ENCODE peak calls at places on chromosomes 13 and 19, in ten cellular contexts. One of them, this sample, is unnamed.

GRCh38 chr13:99354371-99354951 is 47.3 kb upstream of the GPR183 start:
- DNase-seq in CD8-positive, alpha-beta T cell: no peak
- DNase-seq in IMR-90: no peak
- DNase-seq in astrocyte of the cerebellum: no peak
- DNase-seq in CD4-positive, alpha-beta T cell: no peak
- DNase-seq in neural progenitor cell: no peak
- DNase-seq in gastrocnemius medialis: no peak
- DNase-seq in GM12865: peak; percentile 79
- DNase-seq in uterus: no peak
- DNase-seq in AG10803: peak; percentile 21
- DNase-seq in this sample: no peak

GRCh38 chr13:36919833-36920611 is at the start of gene SMAD9:
- DNase-seq in AG10803: peak; percentile 69
- DNase-seq in CD8-positive, alpha-beta T cell: peak; percentile 22
- DNase-seq in neural progenitor cell: peak; percentile 91
- DNase-seq in CD4-positive, alpha-beta T cell: no peak
- DNase-seq in uterus: peak; percentile 78
- DNase-seq in IMR-90: peak; percentile 67
- DNase-seq in GM12865: peak; percentile 59
- DNase-seq in gastrocnemius medialis: peak; percentile 11
- DNase-seq in astrocyte of the cerebellum: peak; percentile 26
- DNase-seq in this sample: peak; percentile 71

GRCh38 chr13:110485604-110486003 is 75.9 kb downstream of the RAB20 start:
- DNase-seq in IMR-90: no peak
- DNase-seq in GM12865: no peak
- DNase-seq in uterus: no peak
- DNase-seq in AG10803: no peak
- DNase-seq in neural progenitor cell: peak; percentile 83
- DNase-seq in gastrocnemius medialis: no peak
- DNase-seq in astrocyte of the cerebellum: peak; percentile 27
- DNase-seq in CD4-positive, alpha-beta T cell: no peak
- DNase-seq in CD8-positive, alpha-beta T cell: no peak
- DNase-seq in this sample: no peak

GRCh38 chr13:27044837-27045570 is 126.6 kb downstream of the USP12 start:
- DNase-seq in astrocyte of the cerebellum: no peak
- DNase-seq in uterus: no peak
- DNase-seq in GM12865: peak; percentile 66
- DNase-seq in CD4-positive, alpha-beta T cell: no peak
- DNase-seq in gastrocnemius medialis: no peak
- DNase-seq in neural progenitor cell: no peak
- DNase-seq in AG10803: no peak
- DNase-seq in CD8-positive, alpha-beta T cell: peak; percentile 33
- DNase-seq in IMR-90: no peak
- DNase-seq in this sample: peak; percentile 41

GRCh38 chr19:42200116-42200740 is 17.2 kb downstream of the DEDD2 start:
- DNase-seq in GM12865: no peak
- DNase-seq in uterus: no peak
- DNase-seq in astrocyte of the cerebellum: no peak
- DNase-seq in gastrocnemius medialis: no peak
- DNase-seq in IMR-90: no peak
- DNase-seq in AG10803: no peak
- DNase-seq in CD8-positive, alpha-beta T cell: no peak
- DNase-seq in CD4-positive, alpha-beta T cell: no peak
- DNase-seq in neural progenitor cell: no peak
- DNase-seq in this sample: no peak

GRCh38 chr19:33064778-33065550 is at the start of gene RHPN2:
- DNase-seq in GM12865: peak; percentile 84
- DNase-seq in gastrocnemius medialis: no peak
- DNase-seq in IMR-90: peak; percentile 45
- DNase-seq in astrocyte of the cerebellum: no peak
- DNase-seq in neural progenitor cell: peak; percentile 91
- DNase-seq in AG10803: peak; percentile 62
- DNase-seq in CD8-positive, alpha-beta T cell: peak; percentile 32
- DNase-seq in uterus: peak; percentile 63
- DNase-seq in CD4-positive, alpha-beta T cell: no peak
- DNase-seq in this sample: peak; percentile 90

GRCh38 chr13:26280295-26280694 is 26.4 kb downstream of the CDK8 start:
- DNase-seq in GM12865: no peak
- DNase-seq in astrocyte of the cerebellum: no peak
- DNase-seq in AG10803: peak; percentile 63
- DNase-seq in CD8-positive, alpha-beta T cell: no peak
- DNase-seq in uterus: no peak
- DNase-seq in IMR-90: peak; percentile 70
- DNase-seq in CD4-positive, alpha-beta T cell: no peak
- DNase-seq in gastrocnemius medialis: no peak
- DNase-seq in neural progenitor cell: no peak
- DNase-seq in this sample: no peak

GRCh38 chr13:25455146-25455545 is 83.4 kb downstream of the ATP8A2 start:
- DNase-seq in GM12865: no peak
- DNase-seq in AG10803: no peak
- DNase-seq in IMR-90: no peak
- DNase-seq in astrocyte of the cerebellum: no peak
- DNase-seq in CD8-positive, alpha-beta T cell: no peak
- DNase-seq in uterus: no peak
- DNase-seq in gastrocnemius medialis: no peak
- DNase-seq in CD4-positive, alpha-beta T cell: no peak
- DNase-seq in neural progenitor cell: no peak
- DNase-seq in this sample: no peak

GRCh38 chr13:107133950-107134349 is 566.0 kb upstream of the ARGLU1 start:
- DNase-seq in GM12865: no peak
- DNase-seq in AG10803: no peak
- DNase-seq in neural progenitor cell: no peak
- DNase-seq in IMR-90: no peak
- DNase-seq in CD8-positive, alpha-beta T cell: no peak
- DNase-seq in astrocyte of the cerebellum: no peak
- DNase-seq in gastrocnemius medialis: no peak
- DNase-seq in CD4-positive, alpha-beta T cell: no peak
- DNase-seq in uterus: no peak
- DNase-seq in this sample: no peak

GRCh38 chr13:107144432-107144831 is 576.5 kb upstream of the ARGLU1 start:
- DNase-seq in CD4-positive, alpha-beta T cell: no peak
- DNase-seq in GM12865: no peak
- DNase-seq in gastrocnemius medialis: no peak
- DNase-seq in uterus: no peak
- DNase-seq in neural progenitor cell: no peak
- DNase-seq in AG10803: peak; percentile 4
- DNase-seq in IMR-90: peak; percentile 27
- DNase-seq in astrocyte of the cerebellum: peak; percentile 11
- DNase-seq in CD8-positive, alpha-beta T cell: no peak
- DNase-seq in this sample: no peak

GRCh38 chr13:107138987-107139386 is 571.0 kb upstream of the ARGLU1 start:
- DNase-seq in gastrocnemius medialis: no peak
- DNase-seq in GM12865: no peak
- DNase-seq in astrocyte of the cerebellum: no peak
- DNase-seq in AG10803: no peak
- DNase-seq in CD8-positive, alpha-beta T cell: no peak
- DNase-seq in CD4-positive, alpha-beta T cell: no peak
- DNase-seq in neural progenitor cell: no peak
- DNase-seq in uterus: no peak
- DNase-seq in IMR-90: no peak
- DNase-seq in this sample: no peak

GRCh38 chr13:107141767-107142166 is 573.8 kb upstream of the ARGLU1 start:
- DNase-seq in astrocyte of the cerebellum: no peak
- DNase-seq in CD8-positive, alpha-beta T cell: no peak
- DNase-seq in GM12865: no peak
- DNase-seq in IMR-90: no peak
- DNase-seq in gastrocnemius medialis: no peak
- DNase-seq in CD4-positive, alpha-beta T cell: no peak
- DNase-seq in neural progenitor cell: no peak
- DNase-seq in uterus: no peak
- DNase-seq in AG10803: no peak
- DNase-seq in this sample: no peak

GRCh38 chr13:107138468-107138867 is 570.5 kb upstream of the ARGLU1 start:
- DNase-seq in neural progenitor cell: peak; percentile 42
- DNase-seq in gastrocnemius medialis: no peak
- DNase-seq in AG10803: no peak
- DNase-seq in GM12865: no peak
- DNase-seq in CD8-positive, alpha-beta T cell: no peak
- DNase-seq in astrocyte of the cerebellum: no peak
- DNase-seq in IMR-90: no peak
- DNase-seq in CD4-positive, alpha-beta T cell: no peak
- DNase-seq in uterus: no peak
- DNase-seq in this sample: no peak
- TF ChIP-seq CTCF in neural progenitor cell: peak; percentile 41
- TF ChIP-seq CTCF in gastrocnemius medialis: no peak
- TF ChIP-seq CTCF in AG10803: peak; percentile 5
- TF ChIP-seq CTCF in GM12865: no peak
- TF ChIP-seq CTCF in CD8-positive, alpha-beta T cell: no peak
- TF ChIP-seq CTCF in astrocyte of the cerebellum: no peak
- TF ChIP-seq CTCF in IMR-90: no peak
- TF ChIP-seq CTCF in CD4-positive, alpha-beta T cell: no peak
- TF ChIP-seq CTCF in uterus: no peak
- TF ChIP-seq CTCF in this sample: no peak

DNA sequence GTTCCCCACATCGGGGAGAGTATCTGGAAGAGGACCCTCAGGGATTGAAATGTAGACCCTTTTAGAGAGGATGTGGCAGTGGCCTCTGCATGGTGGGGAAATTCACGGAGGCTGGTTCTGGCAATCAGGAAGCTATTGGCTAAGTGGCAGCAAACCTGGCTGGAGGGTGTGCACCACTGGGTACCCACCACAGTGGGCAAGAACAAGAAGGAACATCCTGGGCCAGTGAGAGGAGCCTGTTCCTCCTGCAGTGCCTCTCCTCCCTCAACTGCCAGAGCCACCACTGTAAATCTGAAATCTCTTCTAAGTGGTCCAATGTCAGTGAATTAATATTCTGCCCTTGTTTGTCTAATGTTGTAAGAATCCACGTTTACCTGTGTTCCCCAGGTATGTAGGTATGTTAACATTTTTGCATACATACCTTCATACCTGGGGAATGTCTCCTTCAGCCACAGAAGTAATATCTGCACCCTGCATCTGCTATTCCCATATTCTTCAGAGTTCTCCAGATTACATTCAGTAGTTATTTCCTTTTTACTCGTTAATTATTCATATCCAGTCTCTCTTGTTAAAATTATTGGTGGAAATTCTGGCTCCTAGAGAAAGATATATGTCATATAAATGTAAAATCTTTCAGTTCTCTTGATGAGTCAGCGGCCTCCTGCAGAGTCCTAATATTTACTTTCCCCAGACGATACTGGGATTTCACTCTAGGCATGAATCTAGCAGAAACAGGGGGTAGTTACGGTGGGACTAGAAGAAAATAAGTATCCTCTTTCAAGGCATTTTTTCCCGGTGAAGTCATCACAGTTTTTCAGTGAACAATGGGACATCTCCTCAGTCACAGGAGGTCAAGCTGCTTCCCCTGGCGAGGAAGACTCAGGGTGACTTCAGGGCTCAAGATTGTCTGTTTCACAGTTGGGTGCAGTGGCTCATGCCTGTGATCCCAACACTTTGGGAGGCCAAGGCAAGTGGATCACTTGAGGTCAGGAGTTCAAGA is 148.3 kb downstream of the MYO16 start:
- DNase-seq in IMR-90: peak; percentile 81
- DNase-seq in GM12865: no peak
- DNase-seq in AG10803: no peak
- DNase-seq in uterus: no peak
- DNase-seq in astrocyte of the cerebellum: peak; percentile 88
- DNase-seq in CD8-positive, alpha-beta T cell: no peak
- DNase-seq in CD4-positive, alpha-beta T cell: no peak
- DNase-seq in gastrocnemius medialis: no peak
- DNase-seq in neural progenitor cell: peak; percentile 13
- DNase-seq in this sample: no peak
- TF ChIP-seq CTCF in IMR-90: no peak
- TF ChIP-seq CTCF in GM12865: no peak
- TF ChIP-seq CTCF in AG10803: no peak
- TF ChIP-seq CTCF in uterus: no peak
- TF ChIP-seq CTCF in astrocyte of the cerebellum: no peak
- TF ChIP-seq CTCF in CD8-positive, alpha-beta T cell: no peak
- TF ChIP-seq CTCF in CD4-positive, alpha-beta T cell: no peak
- TF ChIP-seq CTCF in gastrocnemius medialis: no peak
- TF ChIP-seq CTCF in neural progenitor cell: no peak
- TF ChIP-seq CTCF in this sample: no peak

GRCh38 chr13:39618546-39618945 is 15.6 kb upstream of the LHFPL6 start:
- DNase-seq in IMR-90: no peak
- DNase-seq in gastrocnemius medialis: no peak
- DNase-seq in GM12865: no peak
- DNase-seq in uterus: no peak
- DNase-seq in astrocyte of the cerebellum: no peak
- DNase-seq in CD8-positive, alpha-beta T cell: no peak
- DNase-seq in CD4-positive, alpha-beta T cell: no peak
- DNase-seq in neural progenitor cell: no peak
- DNase-seq in AG10803: no peak
- DNase-seq in this sample: no peak
- TF ChIP-seq CTCF in IMR-90: no peak
- TF ChIP-seq CTCF in gastrocnemius medialis: no peak
- TF ChIP-seq CTCF in GM12865: no peak
- TF ChIP-seq CTCF in uterus: no peak
- TF ChIP-seq CTCF in astrocyte of the cerebellum: no peak
- TF ChIP-seq CTCF in CD8-positive, alpha-beta T cell: no peak
- TF ChIP-seq CTCF in CD4-positive, alpha-beta T cell: no peak
- TF ChIP-seq CTCF in neural progenitor cell: no peak
- TF ChIP-seq CTCF in AG10803: no peak
- TF ChIP-seq CTCF in this sample: no peak

GRCh38 chr19:52191374-52191773 is 1.5 kb downstream of the PPP2R1A start:
- DNase-seq in CD8-positive, alpha-beta T cell: no peak
- DNase-seq in AG10803: no peak
- DNase-seq in gastrocnemius medialis: no peak
- DNase-seq in IMR-90: no peak
- DNase-seq in uterus: no peak
- DNase-seq in GM12865: no peak
- DNase-seq in CD4-positive, alpha-beta T cell: no peak
- DNase-seq in neural progenitor cell: no peak
- DNase-seq in astrocyte of the cerebellum: no peak
- DNase-seq in this sample: no peak

GRCh38 chr19:52189745-52190678 is at the start of gene PPP2R1A:
- DNase-seq in CD8-positive, alpha-beta T cell: peak; percentile 100
- DNase-seq in astrocyte of the cerebellum: peak; percentile 100
- DNase-seq in gastrocnemius medialis: peak; percentile 100
- DNase-seq in GM12865: peak; percentile 100
- DNase-seq in uterus: peak; percentile 99
- DNase-seq in neural progenitor cell: peak; percentile 100
- DNase-seq in IMR-90: peak; percentile 100
- DNase-seq in AG10803: peak; percentile 100
- DNase-seq in CD4-positive, alpha-beta T cell: peak; percentile 98
- DNase-seq in this sample: peak; percentile 94

GRCh38 chr19:52187407-52187806 is 2.4 kb upstream of the PPP2R1A start:
- DNase-seq in uterus: no peak
- DNase-seq in neural progenitor cell: no peak
- DNase-seq in GM12865: no peak
- DNase-seq in CD8-positive, alpha-beta T cell: no peak
- DNase-seq in AG10803: no peak
- DNase-seq in CD4-positive, alpha-beta T cell: no peak
- DNase-seq in astrocyte of the cerebellum: no peak
- DNase-seq in IMR-90: no peak
- DNase-seq in gastrocnemius medialis: no peak
- DNase-seq in this sample: no peak

GRCh38 chr19:52190679-52191293 is 934 bp downstream of the PPP2R1A start:
- DNase-seq in CD8-positive, alpha-beta T cell: peak; percentile 28
- DNase-seq in IMR-90: peak; percentile 46
- DNase-seq in CD4-positive, alpha-beta T cell: no peak
- DNase-seq in GM12865: peak; percentile 56
- DNase-seq in astrocyte of the cerebellum: peak; percentile 15
- DNase-seq in uterus: peak; percentile 21
- DNase-seq in gastrocnemius medialis: no peak
- DNase-seq in neural progenitor cell: peak; percentile 38
- DNase-seq in AG10803: peak; percentile 46
- DNase-seq in this sample: no peak

DNA sequence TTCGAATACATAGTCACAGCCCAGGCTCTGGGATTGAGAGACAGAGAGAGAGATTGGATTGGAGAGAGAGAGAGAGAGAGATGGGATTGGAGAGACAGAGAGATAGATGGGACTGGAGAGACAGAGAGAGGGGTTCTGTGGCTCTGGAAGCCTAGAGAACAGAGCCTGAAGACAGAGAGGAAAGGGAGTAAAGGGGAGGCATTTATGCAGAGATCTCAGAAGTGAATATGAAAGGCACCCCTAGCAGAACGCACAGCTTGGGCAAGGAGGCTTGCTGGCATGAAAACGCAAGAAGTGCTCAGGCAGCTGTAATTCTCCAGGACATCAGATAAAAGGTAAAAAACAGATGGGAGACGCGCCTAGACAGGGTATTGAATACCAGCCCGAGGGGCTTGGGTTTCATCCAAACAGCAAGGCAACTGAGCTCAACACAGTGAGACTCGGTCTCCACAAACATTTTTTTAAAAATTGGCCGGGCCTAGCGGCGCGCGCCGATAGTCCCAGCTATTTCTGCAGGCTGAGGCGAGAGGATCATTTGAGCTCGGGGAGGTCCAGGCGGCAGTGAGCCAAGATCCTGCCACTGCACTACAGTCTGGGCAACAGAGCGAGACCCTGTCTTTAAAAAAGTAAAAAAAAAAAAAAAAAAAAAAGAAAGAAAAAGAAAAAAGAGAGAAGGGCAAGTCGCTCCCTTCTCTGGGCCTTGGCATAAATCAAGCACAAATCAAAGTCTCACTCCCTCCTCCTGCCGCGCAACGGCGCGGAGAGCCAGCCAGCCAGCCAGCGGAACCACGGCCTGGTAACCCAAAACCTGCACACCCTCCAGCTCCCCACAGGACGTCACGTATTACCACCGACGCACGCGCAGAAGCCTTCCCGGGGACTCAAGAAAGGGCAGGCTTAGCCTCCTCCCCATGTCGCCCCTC is 769 bp upstream of the PPP2R1A start:
- DNase-seq in neural progenitor cell: no peak
- DNase-seq in uterus: no peak
- DNase-seq in CD4-positive, alpha-beta T cell: peak; percentile 5
- DNase-seq in IMR-90: no peak
- DNase-seq in AG10803: no peak
- DNase-seq in gastrocnemius medialis: no peak
- DNase-seq in CD8-positive, alpha-beta T cell: no peak
- DNase-seq in GM12865: no peak
- DNase-seq in astrocyte of the cerebellum: no peak
- DNase-seq in this sample: no peak
- TF ChIP-seq CTCF in neural progenitor cell: no peak
- TF ChIP-seq CTCF in uterus: no peak
- TF ChIP-seq CTCF in CD4-positive, alpha-beta T cell: no peak
- TF ChIP-seq CTCF in IMR-90: no peak
- TF ChIP-seq CTCF in AG10803: no peak
- TF ChIP-seq CTCF in gastrocnemius medialis: peak; percentile 18
- TF ChIP-seq CTCF in CD8-positive, alpha-beta T cell: no peak
- TF ChIP-seq CTCF in GM12865: no peak
- TF ChIP-seq CTCF in astrocyte of the cerebellum: no peak
- TF ChIP-seq CTCF in this sample: no peak